ENCODE peak calls at places on chromosomes 7 and 10, in six cellular contexts. E is NAMALWA; J is iPS DF 19.7; Q is activated naive CD4-positive, alpha-beta T cell; M is nucleus accumbens; V is RPMI7951. K is an unnamed sample.

GRCh38 chr7:136807598-136807997 is 60.9 kb upstream of the CHRM2 start:
- DNase-seq in Q (no peak), E (no peak), V (no peak), M (no peak), J (no peak), K (no peak)

GRCh38 chr10:63829020-63829419 is 307.8 kb downstream of the REEP3 start:
- DNase-seq in M (no peak), V (no peak), E (no peak), Q (no peak), J (no peak), K (no peak)

GRCh38 chr10:72756674-72757385 is 64.9 kb downstream of the MCU start:
- DNase-seq in Q (no peak), E (no peak), V (no peak), J (no peak), M (no peak), K (no peak)

GRCh38 chr10:59894114-59894513 is 12.2 kb downstream of the CCDC6 start:
- DNase-seq in Q (no peak), V (peak; percentile 29), M (peak; percentile 37), J (no peak), E (no peak), K (no peak)

GRCh38 chr7:50807026-50807730 is 24.5 kb upstream of the GRB10 start:
- DNase-seq in V (no peak), M (no peak), Q (no peak), J (no peak), E (no peak), K (no peak)

GRCh38 chr10:132153616-132154217 is 33.0 kb upstream of the DPYSL4 start:
- DNase-seq in V (no peak), Q (no peak), M (no peak), J (no peak), E (no peak), K (no peak)

GRCh38 chr7:44622342-44623151 is 16.1 kb downstream of the OGDH start:
- DNase-seq in E (no peak), J (no peak), M (no peak), V (peak; percentile 64), Q (no peak), K (no peak)

GRCh38 chr10:109992485-109992884 is 15.3 kb upstream of the ADD3 start:
- DNase-seq in Q (no peak), J (no peak), M (no peak), E (no peak), V (no peak), K (no peak)

GRCh38 chr7:137354361-137354760 is 10.8 kb upstream of the PTN start:
- DNase-seq in M (no peak), E (no peak), V (peak; percentile 35), J (no peak), Q (no peak), K (no peak)

GRCh38 chr10:31343009-31343408 is 24.0 kb downstream of the ZEB1 start:
- DNase-seq in E (no peak), V (no peak), M (no peak), J (no peak), Q (no peak), K (no peak)

GRCh38 chr7:128108641-128109423 is 77.6 kb upstream of the LRRC4 start:
- DNase-seq in E (peak; percentile 84), M (no peak), Q (no peak), V (no peak), J (no peak), K (no peak)

GRCh38 chr7:80611779-80612178 is 26.7 kb upstream of the CD36 start:
- DNase-seq in J (no peak), V (peak; percentile 32), M (no peak), Q (no peak), E (no peak), K (peak; percentile 44)

K was measured in NCI-H1930.